ENCODE peak calls at places on chromosomes 11 and 22, in four cellular contexts. P, T, F and A are unnamed samples.

GRCh38 chr11:39681428-39681827 is 1778.0 kb downstream of the LRRC4C start:
- DNase-seq in P (no peak), T (no peak), F (no peak), A (no peak)

GRCh38 chr11:47923667-47924066 is 56.7 kb upstream of the PTPRJ start:
- DNase-seq in P (peak), T (no peak), F (no peak), A (no peak)

GRCh38 chr11:20963596-20963995 is 294.2 kb downstream of the NELL1 start:
- DNase-seq in P (no peak), T (no peak), F (no peak), A (no peak)

GRCh38 chr11:35056391-35057093 is 82.4 kb upstream of the CD44 start:
- DNase-seq in P (no peak), T (no peak), F (peak), A (no peak)

GRCh38 chr11:44456544-44457270 is 108.8 kb upstream of the CD82 start:
- DNase-seq in P (no peak), T (no peak), F (no peak), A (no peak)

GRCh38 chr11:65500262-65501004 is 1.6 kb downstream of the MALAT1 start:
- DNase-seq in P (peak), T (no peak), F (peak), A (no peak)

GRCh38 chr11:74011360-74012071 is 2.6 kb upstream of the UCP3 start:
- DNase-seq in P (no peak), T (no peak), F (peak), A (no peak)

GRCh38 chr11:61281581-61282250 is 13.4 kb downstream of the VWCE start:
- DNase-seq in P (peak), T (peak), F (peak), A (peak)

GRCh38 chr11:61602775-61603569 is 22.1 kb upstream of the SYT7 start:
- DNase-seq in P (no peak), T (no peak), F (peak), A (no peak)

GRCh38 chr11:106683435-106683834 is 334.8 kb downstream of the GUCY1A2 start:
- DNase-seq in P (no peak), T (no peak), F (no peak), A (no peak)

GRCh38 chr11:110305169-110306018 is 9.0 kb upstream of the RDX start:
- DNase-seq in P (no peak), T (no peak), F (peak), A (no peak)

GRCh38 chr11:100777736-100778135 is 90.6 kb downstream of the ARHGAP42 start:
- DNase-seq in P (no peak), T (no peak), F (no peak), A (no peak)

GRCh38 chr22:43637861-43638260 is 174.2 kb downstream of the EFCAB6 start:
- DNase-seq in P (no peak), T (no peak), F (no peak), A (no peak)

GRCh38 chr11:26227311-26227710 is 104.6 kb upstream of the ANO3 start:
- DNase-seq in P (no peak), T (no peak), F (peak), A (no peak)